ENCODE peak calls at places on chromosome 13, in ten cellular contexts. N, A, R, X, E, K, S, Y, J and T are unnamed samples.

GRCh38 chr13:27170221-27170520 is 1.4 kb downstream of the USP12 start:
- DNase-seq in Y (no peak), X (no peak), K (no peak), J (no peak), S (no peak), A (no peak), E (no peak), R (peak; percentile 21), N (no peak), T (no peak)

GRCh38 chr13:83453723-83454122 is 428.6 kb downstream of the SLITRK1 start:
- DNase-seq in N (no peak), J (no peak), S (no peak), X (no peak), R (no peak), K (no peak), E (no peak), Y (no peak), A (peak; percentile 33), T (no peak)

GRCh38 chr13:20848944-20849343 is 53.6 kb downstream of the XPO4 start:
- DNase-seq in J (no peak), R (no peak), N (no peak), A (no peak), E (no peak), Y (no peak), X (no peak), S (no peak), K (no peak), T (no peak)

GRCh38 chr13:97781891-97782305 is 171.6 kb upstream of the IPO5 start:
- DNase-seq in X (no peak), S (no peak), J (no peak), N (no peak), E (no peak), R (no peak), K (no peak), A (no peak), Y (no peak), T (no peak)

GRCh38 chr13:26502826-26503225 is 54.7 kb upstream of the WASF3 start:
- DNase-seq in R (no peak), N (no peak), K (no peak), Y (no peak), E (no peak), X (no peak), J (no peak), S (no peak), A (peak; percentile 64), T (no peak)

GRCh38 chr13:110869805-110870706 is 44.8 kb downstream of the ANKRD10 start:
- DNase-seq in Y (peak; percentile 99), A (peak; percentile 95), S (peak; percentile 24), X (no peak), J (no peak), E (no peak), N (peak; percentile 98), K (peak; percentile 23), R (peak; percentile 100), T (peak; percentile 88)

GRCh38 chr13:95403349-95404140 is 102.3 kb upstream of the ABCC4 start:
- DNase-seq in X (no peak), J (no peak), Y (no peak), N (no peak), E (no peak), S (no peak), R (no peak), K (no peak), A (no peak), T (no peak)

GRCh38 chr13:20360041-20360491 is 127.9 kb upstream of the GJB6 start:
- DNase-seq in E (no peak), N (no peak), K (no peak), J (no peak), Y (no peak), X (no peak), R (no peak), S (no peak), A (no peak), T (no peak)

GRCh38 chr13:31096624-31097302 is 64.9 kb downstream of the HSPH1 start:
- DNase-seq in R (no peak), A (no peak), K (no peak), E (no peak), S (no peak), J (no peak), N (no peak), X (no peak), Y (peak; percentile 36), T (no peak)

GRCh38 chr13:80436571-80437169 is 95.7 kb upstream of the SPRY2 start:
- DNase-seq in J (no peak), Y (no peak), R (no peak), E (no peak), A (peak; percentile 30), K (no peak), N (no peak), X (no peak), S (no peak), T (no peak)

GRCh38 chr13:107185889-107186288 is 618.0 kb upstream of the ARGLU1 start:
- DNase-seq in E (no peak), S (no peak), A (no peak), Y (no peak), R (no peak), X (no peak), K (no peak), J (no peak), N (no peak), T (no peak)

GRCh38 chr13:50805805-50806204 is 37.7 kb downstream of the DLEU7 start:
- DNase-seq in X (no peak), R (no peak), S (no peak), N (no peak), J (peak; percentile 30), Y (peak; percentile 17), K (peak; percentile 63), A (no peak), E (no peak), T (no peak)

GRCh38 chr13:76812971-76813691 is 73.1 kb downstream of the KCTD12 start:
- DNase-seq in R (no peak), A (peak; percentile 68), S (no peak), J (no peak), E (no peak), N (no peak), K (no peak), Y (no peak), X (no peak), T (no peak)

GRCh38 chr13:101576977-101577376 is 124.5 kb downstream of the ITGBL1 start:
- DNase-seq in X (no peak), A (no peak), E (no peak), S (no peak), R (no peak), N (no peak), J (no peak), Y (no peak), K (peak; percentile 11), T (no peak)